ENCODE peak calls at places on chromosomes 7 and 10, in nine cellular contexts. One of them, this sample, is unnamed.

GRCh38 chr10:52615756-52616419 is 156.7 kb downstream of the MBL2 start:
- DNase-seq in lower lobe of right lung: no peak
- DNase-seq in suprapubic skin: no peak
- DNase-seq in foreskin keratinocyte: no peak
- DNase-seq in heart left ventricle: no peak
- DNase-seq in A549: no peak
- DNase-seq in spleen: no peak
- DNase-seq in omental fat pad: no peak
- DNase-seq in IMR-90: peak
- DNase-seq in this sample: no peak

GRCh38 chr7:51847461-51848134 is 531.0 kb upstream of the COBL start:
- DNase-seq in lower lobe of right lung: no peak
- DNase-seq in suprapubic skin: no peak
- DNase-seq in foreskin keratinocyte: no peak
- DNase-seq in heart left ventricle: no peak
- DNase-seq in A549: no peak
- DNase-seq in spleen: no peak
- DNase-seq in omental fat pad: no peak
- DNase-seq in IMR-90: no peak
- DNase-seq in this sample: peak

GRCh38 chr10:71372882-71373495 is 23.7 kb upstream of the CDH23 start:
- DNase-seq in lower lobe of right lung: no peak
- DNase-seq in suprapubic skin: no peak
- DNase-seq in foreskin keratinocyte: no peak
- DNase-seq in heart left ventricle: no peak
- DNase-seq in A549: no peak
- DNase-seq in spleen: peak
- DNase-seq in omental fat pad: no peak
- DNase-seq in IMR-90: no peak
- DNase-seq in this sample: no peak

GRCh38 chr7:157851501-157852067 is 514.8 kb downstream of the DNAJB6 start:
- DNase-seq in lower lobe of right lung: peak
- DNase-seq in suprapubic skin: no peak
- DNase-seq in foreskin keratinocyte: no peak
- DNase-seq in heart left ventricle: peak
- DNase-seq in A549: no peak
- DNase-seq in spleen: peak
- DNase-seq in omental fat pad: no peak
- DNase-seq in IMR-90: no peak
- DNase-seq in this sample: peak

GRCh38 chr7:129969881-129970446 is 17.2 kb upstream of the UBE2H start:
- DNase-seq in lower lobe of right lung: peak
- DNase-seq in suprapubic skin: peak
- DNase-seq in foreskin keratinocyte: peak
- DNase-seq in heart left ventricle: no peak
- DNase-seq in A549: peak
- DNase-seq in spleen: peak
- DNase-seq in omental fat pad: no peak
- DNase-seq in IMR-90: peak
- DNase-seq in this sample: no peak

GRCh38 chr7:127782075-127782474 is 130.1 kb downstream of the SND1 start:
- DNase-seq in lower lobe of right lung: no peak
- DNase-seq in suprapubic skin: no peak
- DNase-seq in foreskin keratinocyte: no peak
- DNase-seq in heart left ventricle: no peak
- DNase-seq in A549: no peak
- DNase-seq in spleen: no peak
- DNase-seq in omental fat pad: no peak
- DNase-seq in IMR-90: no peak
- DNase-seq in this sample: no peak

GRCh38 chr10:75470901-75471300 is 39.5 kb downstream of the LRMDA start:
- DNase-seq in lower lobe of right lung: no peak
- DNase-seq in suprapubic skin: no peak
- DNase-seq in foreskin keratinocyte: no peak
- DNase-seq in heart left ventricle: no peak
- DNase-seq in A549: no peak
- DNase-seq in spleen: no peak
- DNase-seq in omental fat pad: no peak
- DNase-seq in IMR-90: no peak
- DNase-seq in this sample: no peak

GRCh38 chr7:95715274-95715673 is 57.1 kb upstream of the DYNC1I1 start:
- DNase-seq in lower lobe of right lung: no peak
- DNase-seq in suprapubic skin: no peak
- DNase-seq in foreskin keratinocyte: no peak
- DNase-seq in heart left ventricle: no peak
- DNase-seq in A549: no peak
- DNase-seq in spleen: no peak
- DNase-seq in omental fat pad: no peak
- DNase-seq in IMR-90: no peak
- DNase-seq in this sample: no peak

GRCh38 chr10:36534471-36535002 is 590.9 kb upstream of the ANKRD30A start:
- DNase-seq in lower lobe of right lung: no peak
- DNase-seq in suprapubic skin: no peak
- DNase-seq in foreskin keratinocyte: peak
- DNase-seq in heart left ventricle: no peak
- DNase-seq in A549: peak
- DNase-seq in spleen: peak
- DNase-seq in omental fat pad: no peak
- DNase-seq in IMR-90: peak
- DNase-seq in this sample: no peak

GRCh38 chr7:151241755-151242096 is 6.8 kb downstream of the SMARCD3 start:
- DNase-seq in lower lobe of right lung: no peak
- DNase-seq in suprapubic skin: no peak
- DNase-seq in foreskin keratinocyte: no peak
- DNase-seq in heart left ventricle: no peak
- DNase-seq in A549: no peak
- DNase-seq in spleen: peak
- DNase-seq in omental fat pad: no peak
- DNase-seq in IMR-90: no peak
- DNase-seq in this sample: no peak

DNA sequence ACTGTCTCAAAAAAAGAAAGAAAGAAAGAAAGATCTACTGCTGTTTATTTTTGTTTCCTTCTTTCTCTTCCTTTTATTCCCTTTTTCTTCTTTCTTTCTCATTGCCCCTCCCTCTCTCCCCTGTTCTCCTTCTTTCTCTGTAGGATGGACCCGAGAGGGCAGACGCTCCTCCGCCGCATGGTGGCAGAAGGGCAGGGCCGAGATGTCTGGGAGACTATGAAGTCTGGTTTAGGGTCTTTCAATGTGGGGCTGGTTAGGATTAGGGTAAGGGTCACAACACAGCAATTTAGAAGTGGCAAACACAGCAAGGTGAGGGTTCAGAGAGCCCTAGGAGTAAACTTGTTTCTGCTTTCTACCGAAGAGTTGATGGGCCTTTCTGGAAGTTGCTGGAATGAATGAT is 45.7 kb upstream of the RASGEF1A start:
- DNase-seq in lower lobe of right lung: no peak
- DNase-seq in suprapubic skin: no peak
- DNase-seq in foreskin keratinocyte: no peak
- DNase-seq in heart left ventricle: no peak
- DNase-seq in A549: no peak
- DNase-seq in spleen: no peak
- DNase-seq in omental fat pad: no peak
- DNase-seq in IMR-90: no peak
- DNase-seq in this sample: no peak
- TF ChIP-seq CTCF in lower lobe of right lung: no peak
- TF ChIP-seq CTCF in suprapubic skin: no peak
- TF ChIP-seq CTCF in foreskin keratinocyte: no peak
- TF ChIP-seq CTCF in heart left ventricle: no peak
- TF ChIP-seq CTCF in A549: no peak
- TF ChIP-seq CTCF in spleen: no peak
- TF ChIP-seq CTCF in omental fat pad: no peak
- TF ChIP-seq CTCF in IMR-90: no peak
- TF ChIP-seq CTCF in this sample: no peak

GRCh38 chr10:1962025-1962424 is 224.7 kb upstream of the ADARB2 start:
- DNase-seq in lower lobe of right lung: no peak
- DNase-seq in suprapubic skin: no peak
- DNase-seq in foreskin keratinocyte: no peak
- DNase-seq in heart left ventricle: no peak
- DNase-seq in A549: no peak
- DNase-seq in spleen: no peak
- DNase-seq in omental fat pad: no peak
- DNase-seq in IMR-90: no peak
- DNase-seq in this sample: no peak
- TF ChIP-seq CTCF in lower lobe of right lung: no peak
- TF ChIP-seq CTCF in suprapubic skin: no peak
- TF ChIP-seq CTCF in foreskin keratinocyte: no peak
- TF ChIP-seq CTCF in heart left ventricle: no peak
- TF ChIP-seq CTCF in A549: no peak
- TF ChIP-seq CTCF in spleen: no peak
- TF ChIP-seq CTCF in omental fat pad: no peak
- TF ChIP-seq CTCF in IMR-90: no peak
- TF ChIP-seq CTCF in this sample: peak

GRCh38 chr10:6151087-6151977 is 51.4 kb upstream of the PFKFB3 start:
- DNase-seq in lower lobe of right lung: peak
- DNase-seq in suprapubic skin: no peak
- DNase-seq in foreskin keratinocyte: peak
- DNase-seq in heart left ventricle: peak
- DNase-seq in A549: peak
- DNase-seq in spleen: peak
- DNase-seq in omental fat pad: no peak
- DNase-seq in IMR-90: peak
- DNase-seq in this sample: peak
- TF ChIP-seq CTCF in lower lobe of right lung: peak
- TF ChIP-seq CTCF in suprapubic skin: peak
- TF ChIP-seq CTCF in foreskin keratinocyte: peak
- TF ChIP-seq CTCF in heart left ventricle: peak
- TF ChIP-seq CTCF in A549: peak
- TF ChIP-seq CTCF in spleen: peak
- TF ChIP-seq CTCF in omental fat pad: no peak
- TF ChIP-seq CTCF in IMR-90: peak
- TF ChIP-seq CTCF in this sample: peak

DNA sequence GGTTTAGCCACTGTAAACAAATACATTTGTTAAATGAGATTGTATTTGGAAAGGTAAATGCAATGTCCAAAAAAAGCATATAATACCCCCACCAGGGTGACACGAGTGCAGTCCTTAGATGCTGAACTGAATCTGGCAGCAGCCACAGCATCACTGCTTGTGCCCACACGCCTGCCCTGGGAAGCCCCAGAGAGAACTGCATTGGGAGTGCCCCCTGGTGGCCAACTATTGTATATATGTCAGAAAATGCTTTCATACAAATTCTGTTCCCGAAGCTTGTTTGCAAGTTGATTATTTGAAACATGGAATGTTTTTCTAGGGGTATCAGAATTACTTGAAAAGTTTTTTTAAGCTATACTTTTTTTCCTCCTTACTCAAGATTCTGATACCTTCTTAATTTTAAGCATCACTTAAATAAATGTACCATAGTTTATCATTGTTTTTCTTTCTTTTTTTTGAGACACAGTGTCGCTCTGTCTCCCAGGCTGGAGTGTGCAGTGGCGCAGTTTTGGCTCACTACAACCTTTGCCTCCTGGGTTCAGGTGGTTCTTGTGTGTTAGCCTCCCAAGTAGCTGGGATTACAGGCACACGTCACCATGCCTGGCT is 50.1 kb downstream of the LANCL2 start:
- DNase-seq in lower lobe of right lung: peak
- DNase-seq in suprapubic skin: peak
- DNase-seq in foreskin keratinocyte: peak
- DNase-seq in heart left ventricle: peak
- DNase-seq in A549: peak
- DNase-seq in spleen: peak
- DNase-seq in omental fat pad: peak
- DNase-seq in IMR-90: peak
- DNase-seq in this sample: peak
- TF ChIP-seq CTCF in lower lobe of right lung: peak
- TF ChIP-seq CTCF in suprapubic skin: peak
- TF ChIP-seq CTCF in foreskin keratinocyte: peak
- TF ChIP-seq CTCF in heart left ventricle: peak
- TF ChIP-seq CTCF in A549: peak
- TF ChIP-seq CTCF in spleen: peak
- TF ChIP-seq CTCF in omental fat pad: peak
- TF ChIP-seq CTCF in IMR-90: peak
- TF ChIP-seq CTCF in this sample: peak

GRCh38 chr10:2839081-2839725 is 228.1 kb upstream of the PFKP start:
- DNase-seq in lower lobe of right lung: peak
- DNase-seq in suprapubic skin: no peak
- DNase-seq in foreskin keratinocyte: no peak
- DNase-seq in heart left ventricle: no peak
- DNase-seq in A549: peak
- DNase-seq in spleen: no peak
- DNase-seq in omental fat pad: no peak
- DNase-seq in IMR-90: peak
- DNase-seq in this sample: peak
- TF ChIP-seq CTCF in lower lobe of right lung: peak
- TF ChIP-seq CTCF in suprapubic skin: peak
- TF ChIP-seq CTCF in foreskin keratinocyte: peak
- TF ChIP-seq CTCF in heart left ventricle: peak
- TF ChIP-seq CTCF in A549: peak
- TF ChIP-seq CTCF in spleen: peak
- TF ChIP-seq CTCF in omental fat pad: no peak
- TF ChIP-seq CTCF in IMR-90: peak
- TF ChIP-seq CTCF in this sample: peak

GRCh38 chr10:116109881-116110280 is 163.1 kb downstream of the GFRA1 start:
- DNase-seq in lower lobe of right lung: no peak
- DNase-seq in suprapubic skin: no peak
- DNase-seq in foreskin keratinocyte: no peak
- DNase-seq in heart left ventricle: no peak
- DNase-seq in A549: no peak
- DNase-seq in spleen: no peak
- DNase-seq in omental fat pad: no peak
- DNase-seq in IMR-90: no peak
- DNase-seq in this sample: no peak

GRCh38 chr10:116106611-116107010 is 166.4 kb downstream of the GFRA1 start:
- DNase-seq in lower lobe of right lung: no peak
- DNase-seq in suprapubic skin: no peak
- DNase-seq in foreskin keratinocyte: no peak
- DNase-seq in heart left ventricle: no peak
- DNase-seq in A549: no peak
- DNase-seq in spleen: no peak
- DNase-seq in omental fat pad: no peak
- DNase-seq in IMR-90: no peak
- DNase-seq in this sample: no peak

GRCh38 chr10:116109481-116109880 is 163.5 kb downstream of the GFRA1 start:
- DNase-seq in lower lobe of right lung: no peak
- DNase-seq in suprapubic skin: no peak
- DNase-seq in foreskin keratinocyte: no peak
- DNase-seq in heart left ventricle: no peak
- DNase-seq in A549: no peak
- DNase-seq in spleen: no peak
- DNase-seq in omental fat pad: no peak
- DNase-seq in IMR-90: no peak
- DNase-seq in this sample: no peak

GRCh38 chr10:116110736-116111135 is 162.3 kb downstream of the GFRA1 start:
- DNase-seq in lower lobe of right lung: no peak
- DNase-seq in suprapubic skin: no peak
- DNase-seq in foreskin keratinocyte: no peak
- DNase-seq in heart left ventricle: no peak
- DNase-seq in A549: no peak
- DNase-seq in spleen: no peak
- DNase-seq in omental fat pad: no peak
- DNase-seq in IMR-90: no peak
- DNase-seq in this sample: no peak

GRCh38 chr10:116108106-116108505 is 164.9 kb downstream of the GFRA1 start:
- DNase-seq in lower lobe of right lung: no peak
- DNase-seq in suprapubic skin: no peak
- DNase-seq in foreskin keratinocyte: no peak
- DNase-seq in heart left ventricle: no peak
- DNase-seq in A549: peak
- DNase-seq in spleen: no peak
- DNase-seq in omental fat pad: no peak
- DNase-seq in IMR-90: no peak
- DNase-seq in this sample: no peak
- TF ChIP-seq CTCF in lower lobe of right lung: no peak
- TF ChIP-seq CTCF in suprapubic skin: no peak
- TF ChIP-seq CTCF in foreskin keratinocyte: no peak
- TF ChIP-seq CTCF in heart left ventricle: no peak
- TF ChIP-seq CTCF in A549: no peak
- TF ChIP-seq CTCF in spleen: no peak
- TF ChIP-seq CTCF in omental fat pad: no peak
- TF ChIP-seq CTCF in IMR-90: no peak
- TF ChIP-seq CTCF in this sample: no peak

GRCh38 chr10:92290837-92291609 is at the start of the genes CPEB3 and MARCHF5:
- DNase-seq in lower lobe of right lung: peak
- DNase-seq in suprapubic skin: peak
- DNase-seq in foreskin keratinocyte: peak
- DNase-seq in heart left ventricle: peak
- DNase-seq in A549: peak
- DNase-seq in spleen: peak
- DNase-seq in omental fat pad: peak
- DNase-seq in IMR-90: peak
- DNase-seq in this sample: peak
- TF ChIP-seq CTCF in lower lobe of right lung: peak
- TF ChIP-seq CTCF in suprapubic skin: peak
- TF ChIP-seq CTCF in foreskin keratinocyte: peak
- TF ChIP-seq CTCF in heart left ventricle: peak
- TF ChIP-seq CTCF in A549: no peak
- TF ChIP-seq CTCF in spleen: peak
- TF ChIP-seq CTCF in omental fat pad: peak
- TF ChIP-seq CTCF in IMR-90: peak
- TF ChIP-seq CTCF in this sample: peak

This sample was measured in nephron progenitor cell.